ENCODE peak calls at places on chromosomes 4 and X, in nine cellular contexts. Z is K562, H is stomach, W is suprapubic skin, L is H54, G is NB4, Q is body of pancreas, R is Peyer's patch, I is endothelial cell of umbilical vein. F is an unnamed sample.

GRCh38 chr4:133148690-133149363 is at the start of gene PCDH10:
- DNase-seq in H (peak), Q (peak), G (no peak), R (no peak), L (no peak), W (peak), Z (peak), I (peak), F (no peak)

GRCh38 chr4:122456228-122457106 is at the start of gene IL2:
- DNase-seq in W (no peak), L (no peak), I (no peak), Z (no peak), H (no peak), Q (no peak), R (no peak), G (no peak), F (no peak)

GRCh38 chr4:16289872-16290554 is 63.7 kb upstream of the TAPT1 start:
- DNase-seq in Q (no peak), I (peak), L (peak), G (peak), Z (peak), R (no peak), W (no peak), H (no peak), F (no peak)

GRCh38 chrX:133580630-133581029 is 165.3 kb upstream of the GPC4 start:
- DNase-seq in W (no peak), I (no peak), Z (no peak), R (no peak), H (no peak), Q (no peak), G (no peak), L (no peak), F (no peak)

GRCh38 chr4:122576261-122577188 is 44.3 kb downstream of the IL21 start:
- DNase-seq in W (no peak), L (no peak), Q (no peak), R (no peak), I (peak), Z (peak), H (no peak), G (peak), F (no peak)

GRCh38 chr4:52704133-52704532 is 45.0 kb upstream of the USP46 start:
- DNase-seq in I (no peak), W (no peak), Z (no peak), L (no peak), G (no peak), H (no peak), R (no peak), Q (no peak), F (no peak)

GRCh38 chr4:122450847-122451246 is 5.7 kb downstream of the IL2 start:
- DNase-seq in R (no peak), L (no peak), G (peak), Q (no peak), H (no peak), W (no peak), I (no peak), Z (peak), F (no peak)

GRCh38 chrX:39984191-39984956 is 113.4 kb downstream of the BCOR start:
- DNase-seq in R (no peak), I (no peak), Q (peak), H (no peak), Z (peak), L (no peak), W (no peak), G (no peak), F (no peak)

GRCh38 chrX:148134578-148134977 is 153.4 kb downstream of the FMR1NB start:
- DNase-seq in L (no peak), H (no peak), Q (no peak), W (no peak), I (no peak), Z (no peak), R (no peak), G (peak), F (no peak)

GRCh38 chrX:100098660-100099375 is 311.3 kb downstream of the PCDH19 start:
- DNase-seq in R (no peak), W (no peak), H (no peak), I (peak), L (no peak), G (no peak), Q (no peak), Z (no peak), F (no peak)

GRCh38 chrX:46715997-46716396 is 42.9 kb downstream of the SLC9A7 start:
- DNase-seq in G (no peak), Z (no peak), H (no peak), W (no peak), I (no peak), L (no peak), R (no peak), Q (no peak), F (no peak)

GRCh38 chrX:118726887-118727685 is at the start of gene IL13RA1:
- DNase-seq in R (peak), I (peak), Q (peak), H (peak), G (peak), L (peak), Z (peak), W (peak), F (peak)

GRCh38 chrX:13167444-13168207 is 123.2 kb upstream of the FAM9C start:
- DNase-seq in L (no peak), W (no peak), R (no peak), H (no peak), Z (no peak), Q (no peak), I (peak), G (peak), F (no peak)

GRCh38 chr4:40837094-40837870 is 87.5 kb downstream of the NSUN7 start:
- DNase-seq in I (no peak), H (no peak), W (peak), Q (no peak), G (no peak), L (no peak), Z (no peak), R (no peak), F (no peak)

GRCh38 chr4:107896158-107896645 is 35.1 kb upstream of the CYP2U1 start:
- DNase-seq in R (no peak), W (no peak), I (peak), Z (no peak), Q (no peak), H (no peak), G (no peak), L (peak), F (no peak)

GRCh38 chrX:47796433-47796906 is 40.2 kb upstream of the ZNF81 start:
- DNase-seq in R (no peak), W (no peak), L (no peak), Z (peak), G (no peak), Q (no peak), H (no peak), I (no peak), F (no peak)

GRCh38 chr4:3518941-3519340 is 13.3 kb downstream of the LRPAP1 start:
- DNase-seq in G (no peak), R (no peak), Z (no peak), H (no peak), L (no peak), Q (no peak), I (no peak), W (peak), F (no peak)

GRCh38 chrX:48540015-48540350 is 469 bp downstream of the TBC1D25 start:
- DNase-seq in L (no peak), G (no peak), H (peak), W (no peak), Q (peak), Z (no peak), I (peak), R (peak), F (no peak)

GRCh38 chr4:184477201-184477999 is 3.0 kb upstream of the IRF2 start:
- DNase-seq in R (no peak), L (no peak), Q (no peak), I (no peak), G (no peak), Z (no peak), H (no peak), W (no peak), F (no peak)

GRCh38 chr4:915041-915474 is 17.1 kb downstream of the GAK start:
- DNase-seq in R (peak), G (peak), W (peak), I (no peak), Q (no peak), H (no peak), L (no peak), Z (no peak), F (no peak)

GRCh38 chr4:2256781-2257191 is 5.1 kb downstream of the MXD4 start:
- DNase-seq in G (no peak), L (no peak), Q (peak), W (peak), Z (no peak), R (peak), I (peak), H (peak), F (peak)

GRCh38 chrX:119981286-119982070 is 37.9 kb upstream of the NKAP start:
- DNase-seq in Q (peak), Z (peak), H (no peak), L (peak), I (peak), G (peak), R (no peak), W (no peak), F (no peak)

GRCh38 chr4:20137176-20137575 is 114.5 kb upstream of the SLIT2 start:
- DNase-seq in Q (no peak), W (no peak), Z (no peak), R (no peak), G (no peak), L (no peak), I (no peak), H (no peak), F (no peak)

GRCh38 chr4:99402765-99403164 is 32.4 kb downstream of the ADH7 start:
- DNase-seq in W (no peak), Z (peak), R (no peak), I (no peak), G (peak), Q (no peak), L (no peak), H (no peak), F (no peak)

GRCh38 chr4:41887821-41888699 is 47.2 kb upstream of the TMEM33 start:
- DNase-seq in L (no peak), I (peak), Q (peak), Z (peak), G (peak), H (peak), R (peak), W (no peak), F (no peak)

GRCh38 chrX:23783569-23784486 is 855 bp downstream of the SAT1 start:
- DNase-seq in I (peak), R (no peak), W (no peak), G (peak), L (no peak), H (no peak), Z (peak), Q (no peak), F (no peak)

GRCh38 chrX:103919336-103919682 is 43.1 kb upstream of the TMSB15B start:
- DNase-seq in R (peak), Z (no peak), H (no peak), L (peak), I (no peak), G (peak), Q (no peak), W (no peak), F (no peak)

GRCh38 chrX:17474892-17475291 is 99.9 kb downstream of the NHS start:
- DNase-seq in W (no peak), G (no peak), Q (no peak), I (no peak), L (peak), Z (no peak), H (no peak), R (no peak), F (no peak)

GRCh38 chr4:83255584-83255983 is 29.0 kb downstream of the COQ2 start:
- DNase-seq in G (no peak), Q (no peak), I (peak), W (no peak), Z (no peak), H (no peak), R (no peak), L (no peak), F (no peak)

GRCh38 chr4:23476514-23477090 is 413.2 kb downstream of the PPARGC1A start:
- DNase-seq in H (no peak), G (no peak), Q (peak), W (no peak), I (no peak), L (no peak), Z (no peak), R (no peak), F (no peak)

GRCh38 chr4:118680808-118681207 is 4.4 kb upstream of the METTL14 start:
- DNase-seq in R (no peak), W (no peak), H (no peak), Q (no peak), L (no peak), G (peak), I (no peak), Z (no peak), F (no peak)

GRCh38 chrX:54043696-54044125 is 562 bp downstream of the PHF8 start:
- DNase-seq in R (peak), Z (peak), W (no peak), I (no peak), H (peak), L (no peak), Q (peak), G (peak), F (peak)
- TF ChIP-seq POLR2A in R (peak), Z (no peak), W (no peak), I (no peak), H (no peak), L (peak), Q (no peak), G (no peak), F (peak)

DNA sequence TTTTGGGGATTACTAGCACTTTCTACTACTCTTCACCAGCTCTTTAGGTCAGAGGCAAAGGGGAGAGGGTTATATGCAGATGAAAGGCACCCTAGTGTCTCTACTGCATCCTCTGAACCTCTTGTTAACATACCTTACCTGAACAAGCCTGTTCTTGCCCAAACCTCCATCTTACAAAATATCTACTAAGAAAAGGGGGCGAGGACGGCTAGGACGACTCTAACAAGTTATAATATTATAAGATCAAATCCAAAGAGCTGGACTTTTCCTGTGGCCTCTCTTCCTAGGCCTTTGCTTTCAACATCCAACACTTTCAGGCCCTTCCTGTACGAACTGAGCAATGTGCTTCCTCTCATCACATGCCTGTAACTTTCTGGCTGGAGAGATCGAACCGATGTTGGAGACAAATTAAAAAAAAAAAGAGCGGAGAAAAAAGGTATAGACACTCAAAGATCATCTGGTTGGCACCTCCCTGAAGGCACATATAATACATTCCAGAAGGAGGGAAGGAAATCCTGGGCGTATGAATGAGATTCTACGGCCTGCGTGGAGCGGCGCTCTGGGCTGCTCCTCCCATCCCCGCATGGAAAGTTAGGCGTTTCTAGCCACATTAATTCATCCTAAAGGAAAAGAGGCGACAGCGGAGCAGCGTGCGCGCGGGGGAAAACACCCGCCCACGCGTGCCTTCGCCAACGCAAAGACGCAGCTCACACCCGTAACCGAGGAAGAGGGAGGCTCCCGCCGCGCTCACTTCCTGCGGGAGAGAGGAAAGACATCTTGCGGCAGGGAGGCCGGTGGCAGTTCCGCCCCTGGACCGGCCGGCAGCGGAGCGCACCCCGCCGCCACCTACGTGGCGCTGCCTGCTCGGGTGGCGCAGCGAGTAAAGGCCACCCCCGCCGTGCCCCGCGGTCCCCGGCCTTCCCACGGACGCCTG is 803 bp downstream of the PRDM5 start:
- DNase-seq in R (no peak), W (peak), L (peak), H (peak), I (peak), Z (no peak), Q (peak), G (no peak), F (no peak)
- TF ChIP-seq POLR2A in R (no peak), W (no peak), L (peak), H (no peak), I (peak), Z (no peak), Q (peak), G (no peak), F (no peak)

DNA sequence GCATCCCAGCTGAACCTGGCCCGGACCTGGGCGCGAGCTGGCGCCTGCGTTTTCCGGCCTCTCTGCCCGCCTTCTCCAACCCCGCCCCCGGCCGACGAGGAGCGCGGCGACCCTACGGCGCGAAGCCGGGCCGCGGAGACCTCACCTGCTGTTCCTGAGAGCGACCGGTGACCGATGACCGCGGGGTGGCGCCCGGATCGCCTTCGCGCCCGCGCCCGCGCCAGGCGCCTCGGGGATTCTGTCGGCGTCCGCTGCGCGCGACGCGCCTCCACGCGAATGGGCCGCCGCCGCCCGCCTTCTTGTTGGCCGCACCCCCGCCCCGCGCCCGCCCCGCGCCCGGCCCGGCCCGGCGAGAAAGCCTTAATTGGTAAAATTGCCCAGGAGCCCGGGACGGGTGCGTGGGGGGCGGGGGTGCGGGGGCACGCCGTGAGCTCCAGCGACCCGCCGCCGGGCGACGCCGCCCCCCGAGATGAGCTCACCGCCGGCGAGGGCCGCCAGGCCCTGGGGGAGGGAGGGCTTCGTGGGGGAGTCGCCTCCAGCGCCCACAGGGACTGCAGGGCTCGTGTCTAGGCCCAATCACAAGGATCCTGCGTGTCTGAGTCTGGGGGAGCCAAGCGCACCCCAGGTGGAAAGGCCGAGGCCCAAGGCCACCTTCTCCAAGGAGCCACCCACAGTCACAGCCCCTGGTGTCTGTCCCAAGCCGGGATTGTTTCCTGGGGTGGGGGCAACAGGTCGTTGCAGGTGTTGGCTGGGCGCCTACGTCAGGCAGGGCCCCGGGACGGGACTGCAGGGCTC is at the start of gene FLNA:
- DNase-seq in R (no peak), L (no peak), Z (peak), G (peak), I (no peak), W (no peak), H (peak), Q (peak), F (no peak)
- TF ChIP-seq POLR2A in R (no peak), L (no peak), Z (no peak), G (no peak), I (no peak), W (no peak), H (no peak), Q (no peak), F (no peak)

DNA sequence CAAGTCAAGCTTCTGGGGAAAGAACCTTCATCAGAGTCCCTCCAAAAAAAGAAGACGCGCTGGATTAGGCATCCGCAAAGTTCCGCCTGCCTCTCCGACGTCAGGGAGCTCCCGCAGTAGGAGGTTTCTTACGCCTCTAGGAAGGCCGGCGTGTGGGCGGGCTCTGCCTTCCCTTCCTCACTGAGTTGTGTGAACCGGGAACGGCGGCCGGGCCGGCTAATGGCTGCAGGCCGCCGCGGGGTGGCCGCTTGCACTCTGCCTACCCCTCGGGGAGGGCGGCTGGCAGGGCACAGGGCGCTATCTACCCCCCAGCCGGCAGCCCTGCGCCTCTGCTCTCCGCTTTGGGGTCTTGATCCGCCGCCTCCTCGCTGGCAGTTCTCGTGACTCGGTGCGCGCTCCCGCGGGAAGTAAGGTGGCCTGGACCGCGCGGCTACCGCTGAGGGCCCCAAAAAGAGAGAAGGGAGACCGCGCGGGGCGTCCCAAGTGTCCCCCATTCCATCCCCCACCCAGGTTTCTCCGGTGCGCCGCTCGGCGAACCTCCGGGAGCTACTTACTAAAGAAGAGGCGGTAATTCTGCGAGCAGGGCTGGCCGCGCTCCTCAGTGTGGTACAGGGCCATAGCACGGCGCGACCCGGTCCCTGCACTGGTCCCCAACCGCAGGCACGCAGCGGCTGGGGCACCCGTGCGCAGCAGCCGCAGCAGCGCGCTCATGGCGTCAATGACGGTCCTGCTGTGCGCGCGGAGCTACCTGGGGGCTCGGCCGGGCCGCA is at the start of gene PPA2:
- DNase-seq in I (peak), Z (peak), L (peak), H (peak), W (peak), Q (peak), G (peak), R (peak), F (peak)
- TF ChIP-seq POLR2A in I (peak), Z (peak), L (peak), H (no peak), W (peak), Q (peak), G (peak), R (peak), F (peak)

GRCh38 chr4:74796631-74797030 is 2.3 kb upstream of the BTC start:
- DNase-seq in H (no peak), G (no peak), I (no peak), Q (no peak), R (no peak), L (no peak), Z (no peak), W (no peak), F (no peak)

GRCh38 chr4:74793757-74794340 is 474 bp downstream of the BTC start:
- DNase-seq in L (peak), W (peak), H (peak), I (peak), Q (peak), R (no peak), G (no peak), Z (no peak), F (no peak)

GRCh38 chr4:74789518-74789917 is 4.8 kb downstream of the BTC start:
- DNase-seq in W (no peak), G (no peak), I (no peak), R (no peak), H (no peak), Q (no peak), Z (no peak), L (no peak), F (no peak)

GRCh38 chr4:74790652-74791051 is 3.7 kb downstream of the BTC start:
- DNase-seq in R (no peak), Q (no peak), H (no peak), W (no peak), L (no peak), G (no peak), Z (no peak), I (no peak), F (no peak)

GRCh38 chr4:74794341-74794801 is at the start of gene BTC:
- DNase-seq in G (no peak), Z (peak), Q (peak), L (peak), I (no peak), W (peak), H (peak), R (no peak), F (no peak)
- TF ChIP-seq POLR2A in G (no peak), Z (no peak), Q (peak), L (no peak), I (no peak), W (no peak), H (no peak), R (no peak), F (no peak)

F was measured in GM12892.